ENCODE peak calls at places on chromosome 10, in four cellular contexts. W, K, D and A are unnamed samples.

GRCh38 chr10:117411440-117412428 is 36.5 kb upstream of the PDZD8 start:
- DNase-seq in W (no peak), K (no peak), D (no peak), A (no peak)

GRCh38 chr10:14371616-14372015 is 40.9 kb upstream of the FRMD4A start:
- DNase-seq in W (no peak), K (no peak), D (no peak), A (no peak)

GRCh38 chr10:30095811-30096422 is 36.5 kb upstream of the JCAD start:
- DNase-seq in W (no peak), K (no peak), D (no peak), A (no peak)

GRCh38 chr10:58608356-58608755 is 95.7 kb downstream of the BICC1 start:
- DNase-seq in W (no peak), K (no peak), D (no peak), A (no peak)

GRCh38 chr10:971150-971542 is 17.1 kb upstream of the GTPBP4 start:
- DNase-seq in W (no peak), K (no peak), D (no peak), A (peak)

GRCh38 chr10:4018054-4018511 is 233.1 kb upstream of the KLF6 start:
- DNase-seq in W (no peak), K (peak), D (no peak), A (no peak)

GRCh38 chr10:1372212-1372611 is 316.0 kb downstream of the WDR37 start:
- DNase-seq in W (no peak), K (no peak), D (no peak), A (no peak)

GRCh38 chr10:118595064-118595420 is 406 bp downstream of the PRLHR start:
- DNase-seq in W (no peak), K (no peak), D (no peak), A (no peak)

GRCh38 chr10:121158988-121159579 is 307.9 kb downstream of the WDR11 start:
- DNase-seq in W (no peak), K (peak), D (no peak), A (no peak)

GRCh38 chr10:5684971-5685763 is 529 bp downstream of the TASOR2 start:
- DNase-seq in W (peak), K (no peak), D (peak), A (peak)

GRCh38 chr10:30763933-30764332 is 134.4 kb upstream of the LYZL2 start:
- DNase-seq in W (no peak), K (no peak), D (no peak), A (no peak)

GRCh38 chr10:21402606-21403083 is 122.8 kb downstream of the SKIDA1 start:
- DNase-seq in W (no peak), K (peak), D (no peak), A (no peak)

GRCh38 chr10:14491814-14492213 is 161.1 kb upstream of the FRMD4A start:
- DNase-seq in W (no peak), K (no peak), D (no peak), A (no peak)

GRCh38 chr10:121735248-121735647 is 137.0 kb upstream of the FGFR2 start:
- DNase-seq in W (no peak), K (no peak), D (no peak), A (no peak)

GRCh38 chr10:56370217-56371113 is 9.4 kb upstream of the ZWINT start:
- DNase-seq in W (no peak), K (no peak), D (no peak), A (no peak)

GRCh38 chr10:128125416-128125943 is 743 bp downstream of the MKI67 start:
- DNase-seq in W (peak), K (no peak), D (no peak), A (no peak)

GRCh38 chr10:17671307-17671706 is 27.4 kb downstream of the STAM start:
- DNase-seq in W (no peak), K (no peak), D (no peak), A (no peak)

GRCh38 chr10:121532465-121532864 is 65.8 kb downstream of the FGFR2 start:
- DNase-seq in W (no peak), K (no peak), D (no peak), A (peak)

GRCh38 chr10:117399341-117400196 is 24.3 kb upstream of the PDZD8 start:
- DNase-seq in W (no peak), K (no peak), D (no peak), A (no peak)

GRCh38 chr10:48803831-48804584 is 119.3 kb downstream of the WDFY4 start:
- DNase-seq in W (no peak), K (no peak), D (no peak), A (no peak)

GRCh38 chr10:56881218-56881617 is 520.2 kb upstream of the ZWINT start:
- DNase-seq in W (no peak), K (no peak), D (no peak), A (no peak)

GRCh38 chr10:77428776-77429395 is 208.7 kb downstream of the KCNMA1 start:
- DNase-seq in W (no peak), K (no peak), D (no peak), A (peak)

GRCh38 chr10:72260588-72261322 is 13.0 kb upstream of the DDIT4 start:
- DNase-seq in W (peak), K (peak), D (peak), A (peak)

GRCh38 chr10:58851606-58852005 is 324.8 kb upstream of the PHYHIPL start:
- DNase-seq in W (no peak), K (no peak), D (no peak), A (no peak)

GRCh38 chr10:133390597-133391248 is 3.2 kb upstream of the MTG1 start:
- DNase-seq in W (no peak), K (no peak), D (no peak), A (no peak)

GRCh38 chr10:131943021-131943814 is 38.5 kb downstream of the BNIP3 start:
- DNase-seq in W (peak), K (no peak), D (no peak), A (peak)

GRCh38 chr10:88892223-88892967 is 12.3 kb downstream of the STAMBPL1 start:
- DNase-seq in W (no peak), K (no peak), D (no peak), A (no peak)

GRCh38 chr10:119292968-119293367 is 85.6 kb downstream of the GRK5 start:
- DNase-seq in W (no peak), K (no peak), D (no peak), A (no peak)

GRCh38 chr10:110572862-110573261 is 5.4 kb downstream of the SMC3 start:
- DNase-seq in W (no peak), K (no peak), D (no peak), A (no peak)

GRCh38 chr10:92274071-92274470 is 16.8 kb downstream of the CPEB3 start:
- DNase-seq in W (no peak), K (no peak), D (no peak), A (no peak)